ENCODE peak calls at places on chromosomes 6 and 20, in five cellular contexts. E is adipocyte; N is effector memory CD4-positive, alpha-beta T cell; Z is A549; M is naive thymus-derived CD4-positive, alpha-beta T cell. Y is an unnamed sample.

GRCh38 chr6:108247965-108248536 is 12.8 kb downstream of the SNX3 start:
- DNase-seq in E (no peak), N (no peak), Z (no peak), M (no peak), Y (no peak)

GRCh38 chr6:40545954-40546353 is 41.2 kb downstream of the LRFN2 start:
- DNase-seq in E (no peak), N (no peak), Z (no peak), M (no peak), Y (no peak)

GRCh38 chr20:51140671-51141070 is 117.8 kb upstream of the KCNG1 start:
- DNase-seq in E (no peak), N (no peak), Z (no peak), M (no peak), Y (peak; percentile 11)

GRCh38 chr6:144006731-144007454 is 1.2 kb downstream of the PLAGL1 start:
- DNase-seq in E (peak; percentile 63), N (no peak), Z (peak; percentile 19), M (no peak), Y (no peak)

GRCh38 chr6:51927450-51927849 is 160.0 kb downstream of the PKHD1 start:
- DNase-seq in E (no peak), N (no peak), Z (no peak), M (no peak), Y (no peak)

GRCh38 chr6:1620504-1621327 is 11.0 kb downstream of the FOXC1 start:
- DNase-seq in E (no peak), N (no peak), Z (no peak), M (no peak), Y (no peak)

GRCh38 chr6:16684195-16684689 is 77.0 kb downstream of the ATXN1 start:
- DNase-seq in E (peak; percentile 30), N (no peak), Z (peak; percentile 31), M (no peak), Y (no peak)

GRCh38 chr6:137291441-137291840 is 72.3 kb upstream of the IFNGR1 start:
- DNase-seq in E (peak; percentile 25), N (no peak), Z (no peak), M (no peak), Y (no peak)

GRCh38 chr6:18990313-18990978 is 603.3 kb downstream of the RNF144B start:
- DNase-seq in E (peak; percentile 56), N (no peak), Z (peak; percentile 58), M (no peak), Y (peak; percentile 73)

GRCh38 chr6:92231220-92231701 is 1188.1 kb downstream of the EPHA7 start:
- DNase-seq in E (no peak), N (no peak), Z (no peak), M (no peak), Y (no peak)

GRCh38 chr20:60034231-60035110 is 76.2 kb downstream of the CDH26 start:
- DNase-seq in E (peak; percentile 11), N (no peak), Z (no peak), M (no peak), Y (no peak)

GRCh38 chr6:11824986-11825385 is 46.4 kb upstream of the ADTRP start:
- DNase-seq in E (peak; percentile 17), N (no peak), Z (no peak), M (no peak), Y (no peak)

GRCh38 chr6:114064862-114065261 is 93.9 kb upstream of the HDAC2 start:
- DNase-seq in E (no peak), N (no peak), Z (no peak), M (no peak), Y (no peak)

GRCh38 chr6:2081155-2082138 is 164.0 kb downstream of the GMDS start:
- DNase-seq in E (no peak), N (no peak), Z (no peak), M (no peak), Y (no peak)

GRCh38 chr6:31098449-31098938 is 13.9 kb downstream of the C6orf15 start:
- DNase-seq in E (no peak), N (no peak), Z (no peak), M (no peak), Y (no peak)

GRCh38 chr20:62134735-62135231 is 8.4 kb downstream of the PSMA7 start:
- DNase-seq in E (peak; percentile 23), N (no peak), Z (no peak), M (no peak), Y (no peak)

GRCh38 chr6:159074866-159075265 is 30.1 kb upstream of the TAGAP start:
- DNase-seq in E (no peak), N (no peak), Z (no peak), M (no peak), Y (no peak)

DNA sequence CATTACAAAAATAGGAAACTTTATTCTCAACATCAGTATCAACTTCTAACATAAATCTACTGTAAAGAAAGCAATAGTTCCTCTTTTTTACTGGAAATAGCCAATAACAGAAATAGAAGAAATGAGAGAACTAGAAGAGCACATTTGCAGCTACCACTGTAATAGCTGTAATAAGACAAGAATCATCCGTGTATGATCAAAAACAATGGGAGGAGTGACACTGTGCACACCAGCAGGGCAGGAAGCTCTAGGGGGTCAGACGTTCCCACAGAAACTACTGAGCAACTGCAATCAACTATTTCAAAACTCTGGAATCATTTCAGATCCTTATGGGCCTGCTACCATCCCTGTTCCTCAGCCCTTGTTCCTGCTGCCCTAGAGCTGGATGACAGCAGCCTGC is 43.7 kb downstream of the NINL start:
- DNase-seq in E (peak; percentile 44), N (no peak), Z (no peak), M (no peak), Y (no peak)
- H3K4me1 ChIP-seq in E (peaks cover 45% of the 10 kb centered on the region), N (no peaks in the 10 kb centered on the region), Z (peaks cover 61% of the 10 kb centered on the region), M (no peaks in the 10 kb centered on the region), Y (no peaks in the 10 kb centered on the region)

GRCh38 chr6:167683028-167683862 is 143.5 kb upstream of the AFDN start:
- DNase-seq in E (no peak), N (no peak), Z (peak; percentile 86), M (no peak), Y (no peak)
- H3K9me3 ChIP-seq in E (no peaks in the 10 kb centered on the region), N (no peaks in the 10 kb centered on the region), Z (no peaks in the 10 kb centered on the region), M (no peaks in the 10 kb centered on the region), Y (no peaks in the 10 kb centered on the region)

GRCh38 chr6:82781805-82782204 is 283.8 kb downstream of the UBE3D start:
- DNase-seq in E (no peak), N (no peak), Z (no peak), M (no peak), Y (no peak)

GRCh38 chr6:82775361-82775760 is 290.3 kb downstream of the UBE3D start:
- DNase-seq in E (peak; percentile 39), N (no peak), Z (no peak), M (no peak), Y (no peak)

GRCh38 chr6:82780334-82780733 is 285.3 kb downstream of the UBE3D start:
- DNase-seq in E (no peak), N (no peak), Z (no peak), M (no peak), Y (no peak)

GRCh38 chr6:82775989-82776388 is 289.7 kb downstream of the UBE3D start:
- DNase-seq in E (no peak), N (no peak), Z (no peak), M (no peak), Y (no peak)

GRCh38 chr6:82778985-82779384 is 286.7 kb downstream of the UBE3D start:
- DNase-seq in E (no peak), N (no peak), Z (no peak), M (no peak), Y (no peak)
- H3K4me1 ChIP-seq in E (peaks cover 8% of the 10 kb centered on the region), N (no peaks in the 10 kb centered on the region), Z (no peaks in the 10 kb centered on the region), M (no peaks in the 10 kb centered on the region), Y (no peaks in the 10 kb centered on the region)

GRCh38 chr6:131656667-131657066 is 19.6 kb downstream of the ENPP3 start:
- DNase-seq in E (no peak), N (no peak), Z (no peak), M (no peak), Y (no peak)

GRCh38 chr6:131657630-131658111 is 20.6 kb downstream of the ENPP3 start:
- DNase-seq in E (peak; percentile 40), N (no peak), Z (no peak), M (no peak), Y (no peak)

GRCh38 chr6:131663578-131664165 is 26.6 kb downstream of the ENPP3 start:
- DNase-seq in E (no peak), N (no peak), Z (no peak), M (no peak), Y (no peak)

GRCh38 chr6:131658287-131658686 is 21.2 kb downstream of the ENPP3 start:
- DNase-seq in E (no peak), N (no peak), Z (no peak), M (no peak), Y (no peak)

DNA sequence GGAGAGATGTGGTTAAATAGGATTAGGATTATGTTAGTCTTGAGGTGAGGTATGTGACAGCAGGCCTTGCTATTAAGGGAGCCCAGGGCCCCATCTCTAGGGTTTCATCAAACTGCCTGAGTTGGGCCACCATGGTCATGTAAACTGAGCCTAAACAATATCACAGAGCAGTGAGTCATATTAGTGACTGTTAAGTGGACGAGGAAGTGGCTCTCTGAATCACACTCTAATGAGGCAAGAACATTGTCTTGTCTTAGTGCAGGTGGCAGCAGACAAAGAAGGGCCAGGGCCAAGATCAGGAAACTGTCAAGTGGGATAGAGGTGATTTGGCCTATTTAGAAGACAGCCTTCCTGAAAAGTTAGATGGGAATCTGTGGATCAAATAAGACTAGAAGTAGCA is 23.1 kb downstream of the ENPP3 start:
- DNase-seq in E (peak; percentile 6), N (no peak), Z (peak; percentile 16), M (no peak), Y (no peak)
- H3K9me3 ChIP-seq in E (no peaks in the 10 kb centered on the region), N (no peaks in the 10 kb centered on the region), Z (no peaks in the 10 kb centered on the region), M (no peaks in the 10 kb centered on the region), Y (no peaks in the 10 kb centered on the region)

GRCh38 chr6:84415517-84415916 is 188.1 kb upstream of the CEP162 start:
- DNase-seq in E (no peak), N (no peak), Z (no peak), M (no peak), Y (no peak)

GRCh38 chr6:84416043-84416657 is 188.7 kb upstream of the CEP162 start:
- DNase-seq in E (no peak), N (no peak), Z (no peak), M (no peak), Y (no peak)

GRCh38 chr6:84415068-84415467 is 187.6 kb upstream of the CEP162 start:
- DNase-seq in E (no peak), N (no peak), Z (no peak), M (no peak), Y (no peak)

GRCh38 chr6:84414531-84414930 is 187.1 kb upstream of the CEP162 start:
- DNase-seq in E (no peak), N (no peak), Z (no peak), M (no peak), Y (no peak)

GRCh38 chr6:84417261-84417660 is 189.8 kb upstream of the CEP162 start:
- DNase-seq in E (peak; percentile 7), N (no peak), Z (peak; percentile 18), M (no peak), Y (no peak)
- H3K4me1 ChIP-seq in E (peaks cover 35% of the 10 kb centered on the region), N (no peaks in the 10 kb centered on the region), Z (no peaks in the 10 kb centered on the region), M (no peaks in the 10 kb centered on the region), Y (no peaks in the 10 kb centered on the region)

GRCh38 chr20:42697962-42698361 is 491.7 kb downstream of the PTPRT start:
- DNase-seq in E (no peak), N (no peak), Z (no peak), M (no peak), Y (no peak)

GRCh38 chr20:42701948-42702347 is 487.8 kb downstream of the PTPRT start:
- DNase-seq in E (no peak), N (no peak), Z (no peak), M (no peak), Y (no peak)

GRCh38 chr20:42705550-42705949 is 484.2 kb downstream of the PTPRT start:
- DNase-seq in E (no peak), N (no peak), Z (no peak), M (no peak), Y (no peak)

GRCh38 chr20:42703744-42704143 is 486.0 kb downstream of the PTPRT start:
- DNase-seq in E (no peak), N (no peak), Z (no peak), M (no peak), Y (no peak)

GRCh38 chr20:42700423-42700822 is 489.3 kb downstream of the PTPRT start:
- DNase-seq in E (no peak), N (no peak), Z (no peak), M (no peak), Y (no peak)
- H3K9me3 ChIP-seq in E (peaks cover 8% of the 10 kb centered on the region), N (peaks cover 3% of the 10 kb centered on the region), Z (no peaks in the 10 kb centered on the region), M (peaks cover 8% of the 10 kb centered on the region), Y (no peaks in the 10 kb centered on the region)

Y was measured in Peyer's patch.